ENCODE peak calls at places on chromosome 17, in eight cellular contexts. M is effector memory CD4-positive, alpha-beta T cell; V is iPS DF 6.9; N is A549; U is breast epithelium; R is foreskin keratinocyte; T is OCI-LY7; I is heart right ventricle. L is an unnamed sample.

GRCh38 chr17:67718325-67718941 is 697 bp downstream of the NOL11 start:
- DNase-seq in I (no peak), N (peak; percentile 32), T (peak; percentile 10), M (no peak), V (no peak), R (peak; percentile 30), U (no peak), L (no peak)

GRCh38 chr17:80145076-80146075 is 1.6 kb downstream of the EIF4A3 start:
- DNase-seq in V (no peak), U (no peak), M (no peak), R (no peak), I (no peak), T (peak; percentile 62), N (no peak), L (no peak)

GRCh38 chr17:45246861-45247428 is 14.9 kb downstream of the SPATA32 start:
- DNase-seq in I (no peak), T (peak; percentile 50), R (no peak), U (no peak), M (no peak), N (peak; percentile 56), V (no peak), L (no peak)

GRCh38 chr17:27976331-27976730 is 66.1 kb upstream of the NLK start:
- DNase-seq in M (no peak), U (no peak), T (no peak), I (no peak), V (no peak), R (no peak), N (no peak), L (no peak)

GRCh38 chr17:33057564-33057963 is 65.9 kb downstream of the SPACA3 start:
- DNase-seq in T (no peak), U (no peak), I (no peak), R (no peak), V (no peak), M (no peak), N (no peak), L (no peak)

GRCh38 chr17:58232707-58233156 is 5.7 kb upstream of the LPO start:
- DNase-seq in R (peak; percentile 75), V (no peak), T (no peak), U (no peak), N (peak; percentile 44), M (no peak), I (no peak), L (peak; percentile 78)

GRCh38 chr17:68782829-68783228 is 172.4 kb downstream of the ABCA8 start:
- DNase-seq in R (no peak), U (no peak), N (no peak), M (no peak), V (no peak), T (no peak), I (no peak), L (no peak)

GRCh38 chr17:17873450-17873991 is 36.7 kb upstream of the SREBF1 start:
- DNase-seq in N (no peak), R (no peak), I (no peak), V (no peak), M (no peak), U (no peak), T (no peak), L (no peak)

GRCh38 chr17:72826602-72827001 is 265.9 kb downstream of the SLC39A11 start:
- DNase-seq in N (peak; percentile 45), U (no peak), R (peak; percentile 71), V (no peak), I (no peak), T (no peak), M (no peak), L (no peak)

GRCh38 chr17:29590979-29591736 is 1.7 kb upstream of the GIT1 start:
- DNase-seq in R (peak; percentile 77), T (peak; percentile 37), I (peak; percentile 42), M (no peak), N (peak; percentile 92), U (no peak), V (no peak), L (no peak)

GRCh38 chr17:40443196-40443987 is at the start of gene IGFBP4:
- DNase-seq in R (peak; percentile 49), N (peak; percentile 89), U (peak; percentile 81), V (no peak), I (peak; percentile 85), T (peak; percentile 20), M (peak; percentile 31), L (no peak)

GRCh38 chr17:31469959-31470358 is 78.5 kb downstream of the RAB11FIP4 start:
- DNase-seq in V (no peak), T (no peak), I (no peak), M (no peak), R (no peak), U (no peak), N (no peak), L (no peak)

GRCh38 chr17:8072727-8073461 is 14.6 kb downstream of the ALOX12B start:
- DNase-seq in U (no peak), R (no peak), M (no peak), N (no peak), T (no peak), V (no peak), I (no peak), L (no peak)

GRCh38 chr17:58370716-58371115 is 18.7 kb upstream of the SUPT4H1 start:
- DNase-seq in T (no peak), U (no peak), M (no peak), I (no peak), V (no peak), R (no peak), N (no peak), L (no peak)

GRCh38 chr17:7713782-7714181 is 3.8 kb upstream of the DNAH2 start:
- DNase-seq in M (no peak), U (no peak), V (no peak), R (no peak), I (no peak), T (no peak), N (no peak), L (no peak)

GRCh38 chr17:37506678-37507077 is 17.0 kb downstream of the DUSP14 start:
- DNase-seq in M (no peak), N (peak; percentile 76), U (no peak), I (no peak), V (no peak), R (no peak), T (peak; percentile 49), L (no peak)

DNA sequence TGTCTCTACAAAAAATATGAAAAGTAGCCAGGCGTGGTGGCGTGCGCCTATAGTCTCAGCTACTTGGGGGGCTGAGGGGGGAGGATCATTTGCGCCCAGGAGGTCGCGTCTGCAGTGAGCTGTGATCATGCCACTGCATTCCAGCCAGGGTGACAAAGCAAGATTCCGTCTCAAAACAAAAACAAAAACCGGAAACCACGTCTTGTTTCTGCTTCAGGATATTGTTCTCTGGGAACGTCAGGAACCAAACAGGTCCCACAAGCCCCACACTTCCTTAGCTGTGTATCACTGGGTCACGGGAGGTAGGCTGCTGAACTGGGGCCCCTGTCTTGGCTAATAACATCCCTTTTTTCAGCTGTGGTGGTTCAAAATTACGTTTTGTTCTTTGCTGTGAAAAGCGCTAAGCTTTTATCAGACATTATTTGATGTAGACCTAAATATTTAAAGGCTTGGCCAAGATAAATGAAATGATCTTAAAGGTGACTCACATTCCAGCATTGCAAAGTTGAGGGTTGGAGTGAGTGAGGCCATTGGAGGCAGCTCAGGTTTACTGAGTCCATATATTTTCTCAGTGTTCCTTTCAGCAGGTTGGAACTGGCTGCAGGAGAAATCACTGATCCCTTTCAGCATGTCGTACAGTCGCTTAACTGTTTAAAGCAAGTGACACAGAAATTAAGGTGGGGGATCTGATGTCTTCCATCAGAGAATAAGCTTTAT is 16.4 kb upstream of the SEC14L1 start:
- DNase-seq in T (no peak), R (peak; percentile 84), N (peak; percentile 81), M (no peak), U (no peak), V (no peak), I (peak; percentile 71), L (peak; percentile 67)
- H3K27ac ChIP-seq in T (no peak overlapping the region), R (peak overlapping the region; percentile 35), N (peak overlapping the region; percentile 81), M (no peak overlapping the region), U (peak overlapping the region; percentile 85), V (no peak overlapping the region), I (peak overlapping the region; percentile 81), L (peak overlapping the region; percentile 98)

GRCh38 chr17:41519501-41520224 is 973 bp upstream of the KRT15 start:
- DNase-seq in I (no peak), M (no peak), V (no peak), N (no peak), U (no peak), R (peak; percentile 92), T (no peak), L (no peak)
- H3K27ac ChIP-seq in I (no peak overlapping the region), M (no peak overlapping the region), V (no peak overlapping the region), N (peak overlapping the region; percentile 82), U (peak overlapping the region; percentile 89), R (peak overlapping the region; percentile 67), T (no peak overlapping the region), L (peak overlapping the region; percentile 98)

DNA sequence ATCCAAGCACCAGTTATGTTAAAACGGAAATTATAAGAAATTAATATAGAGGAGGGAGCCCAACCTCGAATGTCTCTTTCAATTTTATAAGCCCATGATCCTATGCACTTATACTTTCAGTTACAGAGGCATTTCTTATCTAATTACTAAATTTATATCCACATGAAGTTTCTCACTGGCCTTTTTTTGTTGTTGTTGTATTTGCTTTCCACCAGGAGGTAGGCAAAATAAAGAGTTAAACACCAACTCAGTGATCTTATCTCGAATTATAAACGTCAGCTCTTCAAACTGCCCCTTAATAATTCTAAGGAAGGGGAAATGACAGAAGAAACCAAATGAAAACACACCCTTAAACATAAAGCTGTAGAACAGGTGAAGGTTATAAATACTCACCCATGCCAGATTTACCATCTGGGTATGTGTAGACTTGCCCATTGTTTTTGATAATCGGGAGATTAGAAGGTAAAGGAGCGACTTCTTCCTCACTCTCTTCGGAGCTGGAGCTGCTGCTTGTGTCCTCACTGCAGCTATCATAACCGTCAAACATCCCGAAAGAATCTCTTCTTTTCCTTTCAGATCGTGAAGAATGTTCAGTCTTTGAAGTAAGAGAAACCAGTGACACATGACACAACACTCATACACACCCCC is 35.1 kb downstream of the MBTD1 start:
- DNase-seq in U (no peak), T (peak; percentile 30), M (no peak), N (no peak), V (no peak), I (no peak), R (peak; percentile 7), L (no peak)
- H3K27ac ChIP-seq in U (peak overlapping the region; percentile 25), T (peak overlapping the region; percentile 67), M (no peak overlapping the region), N (no peak overlapping the region), V (no peak overlapping the region), I (no peak overlapping the region), R (no peak overlapping the region), L (no peak overlapping the region)

GRCh38 chr17:60387666-60388065 is 4.3 kb downstream of the USP32 start:
- DNase-seq in T (no peak), V (no peak), U (no peak), I (no peak), R (no peak), M (no peak), N (no peak), L (no peak)
- H3K27ac ChIP-seq in T (no peak overlapping the region), V (no peak overlapping the region), U (no peak overlapping the region), I (no peak overlapping the region), R (no peak overlapping the region), M (no peak overlapping the region), N (no peak overlapping the region), L (no peak overlapping the region)

L was measured in epithelial cell of prostate.